ENCODE peak calls at places on chromosomes 5 and 9, in four cellular contexts. L is K562, M is GM12878, O is HepG2. G is an unnamed sample.

GRCh38 chr5:80191991-80192398 is 63.9 kb downstream of the SERINC5 start:
- DNase-seq in L (peak; percentile 79), M (no peak), O (no peak), G (no peak)

GRCh38 chr5:95826949-95827595 is 4.5 kb upstream of the GLRX start:
- DNase-seq in L (no peak), M (no peak), O (peak; percentile 86), G (no peak)

GRCh38 chr5:55402199-55402598 is 94.4 kb downstream of the MTREX start:
- DNase-seq in L (no peak), M (no peak), O (no peak), G (peak; percentile 8)

GRCh38 chr5:78467744-78468357 is 107.4 kb downstream of the SCAMP1 start:
- DNase-seq in L (peak; percentile 44), M (peak; percentile 3), O (peak; percentile 31), G (peak; percentile 25)

GRCh38 chr5:136308396-136308795 is 56.9 kb downstream of the TRPC7 start:
- DNase-seq in L (no peak), M (no peak), O (no peak), G (no peak)

GRCh38 chr9:134059661-134060395 is 8.0 kb downstream of the BRD3 start:
- DNase-seq in L (no peak), M (peak; percentile 77), O (no peak), G (no peak)

GRCh38 chr9:34588671-34589370 is 703 bp downstream of the CNTFR start:
- DNase-seq in L (no peak), M (no peak), O (no peak), G (no peak)

GRCh38 chr5:122726990-122727616 is 47.8 kb upstream of the SNX2 start:
- DNase-seq in L (no peak), M (peak; percentile 38), O (no peak), G (no peak)

GRCh38 chr5:66498791-66499207 is 97.4 kb upstream of the MAST4 start:
- DNase-seq in L (peak; percentile 24), M (no peak), O (peak; percentile 6), G (no peak)

GRCh38 chr5:149268928-149269557 is 2.6 kb upstream of the AFAP1L1 start:
- DNase-seq in L (peak; percentile 69), M (no peak), O (peak; percentile 49), G (peak; percentile 60)

GRCh38 chr9:84397151-84397728 is 56.7 kb upstream of the SLC28A3 start:
- DNase-seq in L (peak; percentile 65), M (peak; percentile 8), O (peak; percentile 39), G (peak; percentile 78)

GRCh38 chr9:125646222-125647100 is 60.5 kb downstream of the MAPKAP1 start:
- DNase-seq in L (no peak), M (no peak), O (no peak), G (no peak)

GRCh38 chr5:135379052-135379654 is 19.9 kb downstream of the MACROH2A1 start:
- DNase-seq in L (no peak), M (no peak), O (no peak), G (no peak)

GRCh38 chr5:87298687-87299362 is 31.1 kb downstream of the RASA1 start:
- DNase-seq in L (no peak), M (no peak), O (no peak), G (no peak)

GRCh38 chr5:143652104-143652700 is 159.8 kb upstream of the HMHB1 start:
- DNase-seq in L (no peak), M (no peak), O (no peak), G (no peak)

GRCh38 chr5:542693-543311 is 18.6 kb upstream of the SLC9A3 start:
- DNase-seq in L (no peak), M (no peak), O (no peak), G (no peak)

GRCh38 chr5:37873988-37874387 is 34.1 kb upstream of the GDNF start:
- DNase-seq in L (no peak), M (no peak), O (no peak), G (no peak)

GRCh38 chr5:37876926-37877325 is 37.1 kb upstream of the GDNF start:
- DNase-seq in L (no peak), M (no peak), O (no peak), G (no peak)

GRCh38 chr5:37871023-37871815 is 31.4 kb upstream of the GDNF start:
- DNase-seq in L (no peak), M (no peak), O (no peak), G (no peak)

GRCh38 chr5:37876245-37876644 is 36.4 kb upstream of the GDNF start:
- DNase-seq in L (no peak), M (no peak), O (no peak), G (no peak)

GRCh38 chr5:37875051-37875787 is 35.4 kb upstream of the GDNF start:
- DNase-seq in L (no peak), M (no peak), O (no peak), G (no peak)
- TF ChIP-seq TARDBP in L (no peak), M (no peak), O (no peak), G (no peak)

GRCh38 chr9:131943397-131943796 is 136.3 kb downstream of the MED27 start:
- DNase-seq in L (no peak), M (no peak), O (no peak), G (no peak)
- TF ChIP-seq SP1 in L (no peak), M (no peak), O (no peak), G (no peak)

GRCh38 chr5:19795218-19795617 is 192.8 kb downstream of the CDH18 start:
- DNase-seq in L (no peak), M (no peak), O (peak; percentile 3), G (peak; percentile 7)
- TF ChIP-seq TARDBP in L (no peak), M (no peak), O (no peak), G (no peak)

GRCh38 chr5:74252033-74252430 is 388.5 kb downstream of the ENC1 start:
- DNase-seq in L (no peak), M (no peak), O (no peak), G (no peak)

GRCh38 chr5:74251106-74252032 is 389.2 kb downstream of the ENC1 start:
- DNase-seq in L (peak; percentile 30), M (no peak), O (peak; percentile 24), G (no peak)

GRCh38 chr5:74248576-74248975 is 392.0 kb downstream of the ENC1 start:
- DNase-seq in L (no peak), M (no peak), O (no peak), G (no peak)

GRCh38 chr5:74254257-74254656 is 386.3 kb downstream of the ENC1 start:
- DNase-seq in L (no peak), M (no peak), O (no peak), G (no peak)

GRCh38 chr5:74250304-74251102 is 390.0 kb downstream of the ENC1 start:
- DNase-seq in L (no peak), M (no peak), O (no peak), G (no peak)
- TF ChIP-seq SP1 in L (no peak), M (no peak), O (no peak), G (no peak)

DNA sequence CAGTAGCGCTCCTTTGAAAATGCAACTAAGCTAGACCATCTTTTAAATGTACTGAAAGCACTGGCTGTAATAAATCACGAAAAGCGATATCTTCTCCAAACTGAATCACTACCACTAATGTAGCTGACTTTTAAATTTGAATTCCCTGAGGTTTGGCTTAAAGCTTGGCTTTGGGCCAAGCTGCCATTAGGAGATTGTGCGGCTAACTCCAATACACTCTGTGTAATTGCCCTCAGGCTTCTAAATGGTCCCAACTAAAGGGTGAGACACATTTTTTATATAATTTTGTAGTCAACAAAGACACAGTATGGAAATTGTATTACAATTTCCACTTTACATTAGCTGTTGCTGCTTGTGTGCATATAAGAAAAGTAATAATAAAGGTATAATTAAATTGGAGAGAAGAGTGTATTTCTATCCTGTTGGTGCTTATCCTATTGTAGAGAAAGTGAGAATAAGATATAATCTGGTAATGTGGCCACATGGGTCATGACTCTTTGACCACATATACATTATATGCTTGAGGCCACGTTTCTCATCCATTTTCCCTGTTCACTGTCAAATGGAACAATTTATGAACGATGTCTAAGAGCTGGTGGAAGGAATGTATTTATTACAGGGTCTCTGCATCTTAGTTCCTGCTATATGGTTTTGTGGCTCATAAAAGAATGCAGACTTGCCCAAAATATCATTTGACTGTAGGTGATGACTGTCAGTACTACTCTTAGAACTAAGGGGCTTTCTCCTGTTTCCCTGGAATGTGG is 118.7 kb upstream of the TAF11L2 start:
- DNase-seq in L (no peak), M (no peak), O (no peak), G (peak; percentile 63)
- TF ChIP-seq TARDBP in L (no peak), M (no peak), O (no peak), G (no peak)

GRCh38 chr9:70641031-70641430 is 226.6 kb upstream of the KLF9 start:
- DNase-seq in L (no peak), M (no peak), O (no peak), G (no peak)

GRCh38 chr9:70642421-70642820 is 228.0 kb upstream of the KLF9 start:
- DNase-seq in L (no peak), M (no peak), O (no peak), G (no peak)

GRCh38 chr9:70639853-70640814 is 225.7 kb upstream of the KLF9 start:
- DNase-seq in L (peak; percentile 42), M (no peak), O (peak; percentile 6), G (peak; percentile 45)

GRCh38 chr9:70635790-70636189 is 221.3 kb upstream of the KLF9 start:
- DNase-seq in L (no peak), M (no peak), O (peak; percentile 20), G (no peak)

GRCh38 chr9:70641631-70642030 is 227.2 kb upstream of the KLF9 start:
- DNase-seq in L (no peak), M (no peak), O (no peak), G (no peak)
- TF ChIP-seq SP1 in L (no peak), M (no peak), O (no peak), G (no peak)

DNA sequence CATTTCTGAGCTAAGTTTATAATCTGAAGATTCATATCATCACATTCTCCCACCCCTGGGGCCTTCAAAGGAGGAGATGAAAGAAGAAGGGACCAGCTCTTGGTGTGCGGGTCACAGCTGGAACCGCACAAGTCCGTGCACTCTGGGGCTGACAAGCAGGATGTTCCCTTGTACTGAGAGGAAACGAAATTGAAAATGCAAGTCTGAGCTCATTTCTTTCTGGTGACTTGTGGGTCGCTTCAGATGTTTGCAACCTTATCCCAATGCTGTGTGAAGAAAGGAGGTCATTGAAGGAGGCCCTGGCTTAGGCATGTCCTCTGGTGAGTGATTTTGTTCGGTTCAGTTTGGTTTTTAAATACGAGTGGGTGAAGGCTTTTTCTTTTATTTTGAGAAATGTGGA is 59.6 kb downstream of the C9orf152 start:
- DNase-seq in L (no peak), M (no peak), O (no peak), G (no peak)
- TF ChIP-seq TARDBP in L (no peak), M (peak; percentile 23), O (no peak), G (no peak)

DNA sequence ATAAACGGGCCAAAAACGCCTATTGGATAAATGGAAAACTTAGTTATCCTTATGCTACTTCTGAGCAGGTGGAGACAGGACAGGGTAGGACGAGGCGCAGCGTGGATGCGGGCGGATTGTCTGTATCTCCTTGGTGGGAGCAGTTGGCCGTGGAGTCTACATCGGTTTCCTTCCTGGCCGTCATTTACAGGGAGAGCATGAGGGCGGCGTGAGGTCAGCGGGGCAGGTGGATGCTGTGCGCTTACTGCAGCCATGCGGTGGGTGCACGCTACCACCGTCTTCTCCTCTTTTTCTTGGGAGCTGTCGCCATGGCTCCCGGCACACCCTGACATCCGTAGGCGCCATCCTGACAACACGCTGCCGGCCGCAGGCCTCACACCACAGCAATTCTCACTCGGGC is 121.3 kb downstream of the ADAMTS2 start:
- DNase-seq in L (no peak), M (no peak), O (no peak), G (no peak)
- TF ChIP-seq SP1 in L (no peak), M (no peak), O (no peak), G (no peak)

GRCh38 chr5:45038366-45038987 is 229.7 kb downstream of the MRPS30 start:
- DNase-seq in L (peak; percentile 7), M (no peak), O (peak; percentile 14), G (peak; percentile 11)
- TF ChIP-seq TARDBP in L (no peak), M (no peak), O (no peak), G (no peak)

G was measured in HEK293T.